ENCODE peak calls at places on chromosomes 16 and 17, in nine cellular contexts. Z is adrenal gland, O is lower leg skin, W is HCT116, C is upper lobe of left lung, T is heart left ventricle, S is transverse colon, V is Peyer's patch, Q is tibial nerve. F is an unnamed sample.

GRCh38 chr16:85911531-85911930 is 12.6 kb downstream of the IRF8 start:
- DNase-seq in Z (no peak), O (no peak), W (no peak), C (no peak), T (no peak), S (no peak), V (no peak), Q (no peak), F (peak)

GRCh38 chr16:52512297-52512987 is 34.5 kb downstream of the TOX3 start:
- DNase-seq in Z (no peak), O (no peak), W (no peak), C (no peak), T (no peak), S (no peak), V (no peak), Q (no peak), F (no peak)

GRCh38 chr17:2700031-2700490 is 11.5 kb downstream of the CLUH start:
- DNase-seq in Z (no peak), O (peak), W (no peak), C (peak), T (peak), S (no peak), V (no peak), Q (no peak), F (peak)

GRCh38 chr16:55811811-55812210 is 21.1 kb downstream of the CES1 start:
- DNase-seq in Z (no peak), O (no peak), W (no peak), C (no peak), T (no peak), S (no peak), V (no peak), Q (no peak), F (no peak)

GRCh38 chr16:89358030-89359005 is 132.0 kb downstream of the ANKRD11 start:
- DNase-seq in Z (no peak), O (no peak), W (no peak), C (no peak), T (no peak), S (peak), V (peak), Q (no peak), F (peak)

GRCh38 chr16:4682616-4683254 is 10.6 kb upstream of the NUDT16L1 start:
- DNase-seq in Z (peak), O (no peak), W (no peak), C (peak), T (peak), S (no peak), V (no peak), Q (no peak), F (peak)

GRCh38 chr17:32319548-32319905 is 22.4 kb downstream of the C17orf75 start:
- DNase-seq in Z (peak), O (peak), W (peak), C (no peak), T (peak), S (peak), V (peak), Q (peak), F (peak)

GRCh38 chr16:85970712-85971220 is 71.8 kb downstream of the IRF8 start:
- DNase-seq in Z (no peak), O (no peak), W (no peak), C (no peak), T (no peak), S (no peak), V (no peak), Q (no peak), F (no peak)

GRCh38 chr16:69865701-69866100 is 85.4 kb upstream of the CLEC18A start:
- DNase-seq in Z (no peak), O (no peak), W (no peak), C (no peak), T (no peak), S (no peak), V (no peak), Q (no peak), F (no peak)

GRCh38 chr16:66130296-66130910 is 236.1 kb upstream of the CDH5 start:
- DNase-seq in Z (no peak), O (no peak), W (no peak), C (no peak), T (no peak), S (no peak), V (no peak), Q (no peak), F (no peak)

GRCh38 chr16:7679899-7680298 is 347.3 kb downstream of the RBFOX1 start:
- DNase-seq in Z (no peak), O (no peak), W (no peak), C (no peak), T (no peak), S (no peak), V (no peak), Q (no peak), F (no peak)

GRCh38 chr17:28741358-28742349 is 2.2 kb upstream of the TRAF4 start:
- DNase-seq in Z (no peak), O (no peak), W (no peak), C (no peak), T (no peak), S (peak), V (peak), Q (no peak), F (peak)

GRCh38 chr17:28745052-28745776 is 1.4 kb downstream of the TRAF4 start:
- DNase-seq in Z (peak), O (no peak), W (no peak), C (peak), T (no peak), S (peak), V (peak), Q (peak), F (peak)

GRCh38 chr17:28744104-28744801 is 442 bp downstream of the TRAF4 start:
- DNase-seq in Z (peak), O (no peak), W (no peak), C (peak), T (no peak), S (peak), V (peak), Q (peak), F (peak)

GRCh38 chr17:28744802-28745051 is 916 bp downstream of the TRAF4 start:
- DNase-seq in Z (no peak), O (no peak), W (no peak), C (no peak), T (no peak), S (no peak), V (no peak), Q (no peak), F (no peak)

GRCh38 chr17:28743243-28744103 is at the start of gene TRAF4:
- DNase-seq in Z (peak), O (peak), W (peak), C (peak), T (peak), S (peak), V (peak), Q (peak), F (peak)
- TF ChIP-seq POLR2A in Z (peak), O (no peak), W (peak), C (peak), T (no peak), S (peak), V (peak), Q (peak), F (peak)

DNA sequence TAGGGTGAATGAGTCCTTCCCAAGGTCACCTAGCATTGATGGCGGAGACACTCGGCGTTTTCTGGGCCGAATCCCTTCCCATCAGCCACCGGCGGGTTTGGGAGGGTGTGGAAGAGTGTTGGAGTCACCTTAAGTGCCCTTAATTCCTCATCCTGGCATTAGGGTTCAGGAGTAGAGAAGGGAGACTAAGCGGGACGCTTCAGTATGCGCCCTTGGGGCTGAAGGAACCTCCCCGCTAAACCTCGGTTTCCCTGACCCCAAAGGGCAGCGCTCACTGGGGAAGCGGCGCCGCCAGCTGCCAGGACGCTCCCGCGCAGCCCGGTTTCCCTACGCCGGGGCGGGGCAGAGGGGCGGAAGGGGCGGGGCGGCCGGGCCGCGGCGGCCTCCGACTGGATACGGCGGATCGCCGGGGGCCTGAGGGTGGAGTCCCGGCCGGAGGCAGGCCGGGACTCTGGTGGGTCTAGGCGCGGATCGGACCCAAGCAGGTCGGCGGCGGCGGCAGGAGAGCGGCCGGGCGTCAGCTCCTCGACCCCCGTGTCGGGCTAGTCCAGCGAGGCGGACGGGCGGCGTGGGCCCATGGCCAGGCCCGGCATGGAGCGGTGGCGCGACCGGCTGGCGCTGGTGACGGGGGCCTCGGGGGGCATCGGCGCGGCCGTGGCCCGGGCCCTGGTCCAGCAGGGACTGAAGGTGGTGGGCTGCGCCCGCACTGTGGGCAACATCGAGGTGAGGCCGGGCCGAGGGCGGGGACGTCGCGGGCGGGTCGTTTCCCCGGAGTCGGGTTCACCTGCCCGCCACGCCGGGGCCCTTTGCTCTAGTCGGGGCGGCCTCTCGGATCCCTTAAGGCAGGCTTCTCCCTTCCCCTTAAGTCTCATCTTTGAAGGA is at the start of gene DHRS11:
- DNase-seq in Z (peak), O (peak), W (peak), C (peak), T (peak), S (peak), V (peak), Q (peak), F (peak)
- TF ChIP-seq POLR2A in Z (peak), O (no peak), W (peak), C (peak), T (no peak), S (peak), V (peak), Q (no peak), F (no peak)

GRCh38 chr17:67092291-67092690 is 47.9 kb downstream of the CACNG1 start:
- DNase-seq in Z (no peak), O (no peak), W (no peak), C (no peak), T (no peak), S (no peak), V (no peak), Q (no peak), F (no peak)

GRCh38 chr17:67095803-67096202 is 51.4 kb downstream of the CACNG1 start:
- DNase-seq in Z (no peak), O (no peak), W (no peak), C (no peak), T (no peak), S (no peak), V (no peak), Q (no peak), F (no peak)

GRCh38 chr17:67093348-67093747 is 49.0 kb downstream of the CACNG1 start:
- DNase-seq in Z (no peak), O (no peak), W (no peak), C (no peak), T (no peak), S (no peak), V (no peak), Q (no peak), F (no peak)

GRCh38 chr17:67096609-67097008 is 52.3 kb downstream of the CACNG1 start:
- DNase-seq in Z (no peak), O (no peak), W (no peak), C (no peak), T (no peak), S (no peak), V (no peak), Q (no peak), F (no peak)

GRCh38 chr17:67098022-67098421 is 53.7 kb downstream of the CACNG1 start:
- DNase-seq in Z (no peak), O (no peak), W (no peak), C (no peak), T (no peak), S (no peak), V (no peak), Q (no peak), F (no peak)
- TF ChIP-seq POLR2A in Z (no peak), O (no peak), W (no peak), C (no peak), T (no peak), S (no peak), V (no peak), Q (no peak), F (no peak)

GRCh38 chr17:28371245-28372202 is at the start of gene SARM1:
- DNase-seq in Z (peak), O (peak), W (peak), C (peak), T (peak), S (peak), V (peak), Q (peak), F (peak)
- TF ChIP-seq POLR2A in Z (peak), O (no peak), W (no peak), C (no peak), T (no peak), S (no peak), V (no peak), Q (no peak), F (no peak)

GRCh38 chr17:36481829-36482228 is 4.7 kb upstream of the ZNHIT3 start:
- DNase-seq in Z (no peak), O (peak), W (no peak), C (no peak), T (no peak), S (no peak), V (no peak), Q (no peak), F (no peak)

GRCh38 chr17:36485027-36485426 is 1.5 kb upstream of the ZNHIT3 start:
- DNase-seq in Z (no peak), O (peak), W (no peak), C (no peak), T (no peak), S (no peak), V (no peak), Q (no peak), F (no peak)

GRCh38 chr17:36485805-36486203 is 677 bp upstream of the ZNHIT3 start:
- DNase-seq in Z (no peak), O (no peak), W (no peak), C (no peak), T (no peak), S (no peak), V (no peak), Q (no peak), F (no peak)

GRCh38 chr17:36482611-36483504 is 3.6 kb upstream of the ZNHIT3 start:
- DNase-seq in Z (peak), O (peak), W (peak), C (peak), T (peak), S (peak), V (peak), Q (peak), F (peak)

DNA sequence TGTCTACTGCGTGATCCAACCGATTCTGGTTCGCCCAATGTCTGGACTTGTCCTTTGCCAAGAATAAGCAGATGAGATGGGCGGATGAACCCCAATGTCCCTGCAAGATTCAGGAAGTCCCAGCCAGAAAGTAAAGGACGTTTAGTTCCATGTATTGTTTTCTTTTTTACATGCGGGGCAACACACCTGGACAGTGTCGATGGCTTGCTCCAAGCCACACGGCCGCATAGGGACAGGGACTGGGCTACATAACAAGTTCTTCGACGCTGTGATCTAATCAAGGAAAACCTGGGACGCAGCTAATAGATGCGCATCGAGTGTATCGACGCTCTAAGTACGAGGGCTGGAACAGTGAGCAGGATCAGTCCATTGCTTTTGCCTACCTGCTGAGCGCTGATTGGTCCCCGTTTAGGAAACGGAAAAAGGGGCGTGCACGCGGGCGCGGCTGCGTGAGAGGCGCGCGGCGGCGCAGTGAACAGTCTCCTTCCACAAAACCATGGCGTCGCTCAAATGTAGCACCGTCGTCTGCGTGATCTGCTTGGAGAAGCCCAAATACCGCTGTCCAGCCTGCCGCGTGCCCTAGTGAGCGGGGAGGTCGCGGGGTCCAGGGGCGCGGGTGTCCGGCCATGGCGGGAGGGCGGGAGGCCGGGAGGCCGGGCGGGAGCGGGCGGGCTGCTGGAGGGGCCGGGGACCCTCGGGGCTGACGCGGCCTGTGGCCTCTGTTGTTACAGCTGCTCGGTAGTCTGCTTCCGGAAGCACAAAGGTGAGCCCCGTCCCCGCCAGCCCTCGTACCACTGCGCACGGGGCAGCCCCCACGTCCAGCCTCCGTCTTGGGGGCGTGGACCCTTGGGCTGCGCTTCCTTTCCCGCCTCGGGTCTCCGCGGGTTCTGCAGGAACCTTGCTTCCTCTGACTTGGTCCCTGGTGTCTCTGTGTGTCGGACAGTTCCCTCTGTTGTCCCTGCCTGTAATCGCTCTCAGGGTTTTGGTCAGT is at the start of gene ZNHIT3:
- DNase-seq in Z (peak), O (peak), W (peak), C (peak), T (peak), S (peak), V (peak), Q (peak), F (peak)
- TF ChIP-seq POLR2A in Z (peak), O (no peak), W (peak), C (peak), T (no peak), S (peak), V (peak), Q (peak), F (no peak)

GRCh38 chr16:30533748-30534367 is 800 bp downstream of the ZNF747 start:
- DNase-seq in Z (no peak), O (no peak), W (no peak), C (no peak), T (peak), S (no peak), V (no peak), Q (no peak), F (peak)
- TF ChIP-seq POLR2A in Z (no peak), O (no peak), W (no peak), C (no peak), T (no peak), S (no peak), V (no peak), Q (no peak), F (no peak)

DNA sequence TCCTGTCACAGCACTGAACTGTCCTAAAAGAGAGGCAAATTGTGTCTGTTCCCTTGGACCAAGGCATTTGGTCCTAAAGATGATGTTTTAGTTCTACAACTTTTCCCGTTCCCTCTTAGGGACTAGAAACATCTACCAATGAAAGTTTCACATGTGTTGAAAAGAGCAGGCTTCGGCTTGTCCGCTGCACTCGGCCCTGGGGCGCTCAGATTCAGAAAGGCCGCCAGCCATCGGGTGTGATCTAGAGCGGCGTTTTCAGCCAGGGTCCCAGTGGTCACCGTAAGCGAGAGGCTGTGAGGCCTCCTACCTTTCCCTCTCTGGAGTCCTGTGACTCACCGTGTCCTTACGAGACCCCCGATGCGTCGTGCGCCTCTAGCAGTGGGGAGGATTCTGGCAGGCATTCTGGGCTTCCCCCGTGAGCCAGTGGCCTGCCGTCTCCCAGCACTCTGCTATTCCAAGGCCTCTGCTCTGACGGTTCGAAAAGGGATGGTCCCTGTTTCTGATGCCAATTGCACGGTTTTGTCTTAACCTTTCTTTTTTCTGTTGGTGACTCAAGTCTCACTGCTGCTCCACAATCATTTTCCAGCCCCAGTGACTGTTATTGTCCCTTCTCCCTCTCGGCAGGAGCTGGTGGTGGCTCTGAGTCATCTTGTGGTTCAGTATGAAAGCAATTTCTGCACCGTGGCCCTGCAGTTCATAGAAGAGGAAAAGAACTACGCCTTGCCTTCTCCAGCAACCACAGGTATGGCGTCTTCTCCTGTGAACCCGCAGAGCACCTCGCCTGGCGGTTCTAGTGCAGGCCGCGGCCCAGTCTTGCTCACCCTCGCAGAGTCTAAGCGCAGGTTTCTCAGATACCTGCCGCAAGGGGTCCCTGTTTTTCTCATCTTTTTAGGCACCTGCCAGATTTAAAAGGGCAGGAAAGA is 100.3 kb upstream of the CHMP6 start:
- DNase-seq in Z (peak), O (no peak), W (peak), C (no peak), T (peak), S (peak), V (peak), Q (no peak), F (peak)
- TF ChIP-seq POLR2A in Z (peak), O (no peak), W (no peak), C (no peak), T (no peak), S (no peak), V (no peak), Q (no peak), F (no peak)

GRCh38 chr16:84592718-84593117 is 25.2 kb downstream of the COTL1 start:
- DNase-seq in Z (no peak), O (no peak), W (no peak), C (no peak), T (no peak), S (no peak), V (no peak), Q (no peak), F (no peak)
- TF ChIP-seq POLR2A in Z (no peak), O (no peak), W (no peak), C (no peak), T (no peak), S (no peak), V (no peak), Q (no peak), F (no peak)

DNA sequence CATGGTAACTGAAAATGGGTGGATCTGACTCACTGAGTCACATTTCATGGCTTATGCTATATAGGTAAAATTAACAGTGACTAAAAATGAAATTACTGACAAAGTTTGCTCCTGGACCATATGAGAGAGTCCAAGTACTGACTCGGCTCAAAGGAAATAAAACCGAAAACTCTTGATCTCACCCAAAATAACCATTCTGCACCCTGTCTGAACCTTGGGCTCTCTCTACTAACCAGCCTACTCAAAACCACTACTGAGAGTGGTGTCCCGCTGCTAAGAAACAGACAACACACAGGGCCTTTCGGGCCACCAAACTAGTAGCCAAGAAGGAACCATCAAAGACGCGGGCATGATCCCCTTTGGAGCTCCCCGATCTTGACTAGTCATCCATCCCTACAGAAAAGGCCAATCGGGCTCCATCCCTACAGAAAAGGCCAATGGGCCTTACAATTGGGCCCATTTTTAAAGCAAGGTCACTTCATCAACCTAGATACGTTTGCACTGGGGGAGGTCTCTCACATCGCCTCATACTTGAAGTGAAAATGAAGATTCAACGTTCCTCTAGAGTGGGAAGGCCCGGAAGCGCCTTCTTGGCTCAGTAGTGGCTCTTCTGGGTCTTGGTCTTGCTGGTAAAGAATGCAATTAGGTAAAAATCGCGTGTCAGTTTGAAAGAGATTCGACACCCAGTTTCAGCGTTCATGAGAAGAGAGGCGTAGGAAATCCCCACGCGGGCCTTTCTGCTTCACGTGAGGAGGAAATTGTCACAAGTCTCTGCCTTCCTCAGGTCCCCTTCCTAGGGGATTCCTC is 715 bp upstream of the ZPBP2 start:
- DNase-seq in Z (no peak), O (no peak), W (no peak), C (no peak), T (no peak), S (peak), V (peak), Q (no peak), F (peak)
- TF ChIP-seq POLR2A in Z (no peak), O (no peak), W (no peak), C (no peak), T (no peak), S (no peak), V (no peak), Q (no peak), F (no peak)